ENCODE peak calls at places on chromosomes 3 and 15, in ten cellular contexts. P is tibial nerve, X is tibial artery, Z is ovary, R is K562, E is dorsolateral prefrontal cortex, I is astrocyte, N is IMR-90, Y is kidney, M is mammary epithelial cell. S is an unnamed sample.

GRCh38 chr3:164918915-164919314 is 159.4 kb downstream of the SI start:
- DNase-seq in E (no peak), R (no peak), M (no peak), P (no peak), N (no peak), Y (no peak), I (no peak), X (no peak), Z (no peak), S (no peak)

GRCh38 chr15:51576911-51577500 is 45.6 kb downstream of the DMXL2 start:
- DNase-seq in I (peak), E (no peak), P (no peak), N (peak), R (no peak), Z (no peak), X (peak), M (peak), Y (no peak), S (no peak)

GRCh38 chr3:98371186-98371585 is 17.5 kb downstream of the OR5K4 start:
- DNase-seq in P (no peak), E (no peak), R (no peak), Z (no peak), M (no peak), Y (no peak), I (no peak), X (no peak), N (no peak), S (no peak)

GRCh38 chr15:77312523-77312922 is 107.4 kb downstream of the PEAK1 start:
- DNase-seq in Z (no peak), M (peak), P (no peak), Y (no peak), N (peak), R (no peak), X (no peak), I (no peak), E (no peak), S (no peak)

GRCh38 chr3:59862686-59863085 is 812.9 kb upstream of the CFAP20DC start:
- DNase-seq in E (no peak), N (peak), Y (no peak), Z (no peak), R (peak), X (no peak), M (peak), I (peak), P (no peak), S (no peak)

GRCh38 chr3:64627471-64628321 is 60.1 kb downstream of the ADAMTS9 start:
- DNase-seq in N (peak), M (no peak), I (no peak), E (no peak), X (no peak), Z (no peak), R (no peak), P (no peak), Y (no peak), S (no peak)

GRCh38 chr15:70101459-70102113 is 3.9 kb upstream of the TLE3 start:
- DNase-seq in E (no peak), M (peak), X (no peak), N (peak), P (no peak), R (peak), I (peak), Y (no peak), Z (peak), S (no peak)

GRCh38 chr3:129045675-129046036 is 14.9 kb upstream of the GP9 start:
- DNase-seq in E (no peak), N (no peak), I (no peak), R (no peak), M (no peak), P (no peak), X (no peak), Y (no peak), Z (no peak), S (peak)

GRCh38 chr3:53259427-53260259 is 3.8 kb upstream of the TKT start:
- DNase-seq in Z (no peak), I (no peak), N (no peak), P (no peak), M (no peak), R (no peak), Y (no peak), E (no peak), X (no peak), S (no peak)

GRCh38 chr3:162295323-162295983 is 798.8 kb downstream of the OTOL1 start:
- DNase-seq in N (peak), Y (no peak), I (peak), X (no peak), Z (no peak), R (no peak), M (peak), P (no peak), E (no peak), S (no peak)

GRCh38 chr15:85116066-85116465 is 134.4 kb downstream of the PDE8A start:
- DNase-seq in M (peak), Z (no peak), N (no peak), I (no peak), P (no peak), Y (no peak), R (no peak), X (no peak), E (no peak), S (no peak)

GRCh38 chr3:33645060-33645841 is 72.8 kb downstream of the CLASP2 start:
- DNase-seq in N (peak), P (no peak), M (peak), I (peak), Z (no peak), E (no peak), R (peak), X (no peak), Y (no peak), S (no peak)

GRCh38 chr3:139312959-139313358 is 30.9 kb upstream of the MRPS22 start:
- DNase-seq in E (no peak), R (peak), P (no peak), Y (no peak), Z (no peak), N (peak), M (peak), I (peak), X (no peak), S (no peak)

GRCh38 chr3:194220776-194221735 is 85.1 kb downstream of the HES1 start:
- DNase-seq in Y (no peak), I (peak), P (no peak), M (peak), N (no peak), E (no peak), Z (no peak), R (no peak), X (no peak), S (no peak)

GRCh38 chr3:52521881-52522650 is 11.6 kb downstream of the NT5DC2 start:
- DNase-seq in Y (peak), R (no peak), P (no peak), M (no peak), E (no peak), X (no peak), Z (no peak), I (no peak), N (no peak), S (peak)

GRCh38 chr3:66182228-66182627 is 38.6 kb upstream of the SLC25A26 start:
- DNase-seq in X (no peak), Y (no peak), M (no peak), Z (no peak), R (no peak), I (no peak), E (no peak), P (no peak), N (no peak), S (no peak)

GRCh38 chr3:52281980-52282801 is 3.7 kb upstream of the WDR82 start:
- DNase-seq in Z (no peak), E (no peak), M (no peak), N (no peak), Y (no peak), P (no peak), I (no peak), R (no peak), X (no peak), S (no peak)

GRCh38 chr3:180358179-180358578 is 243.8 kb upstream of the TTC14 start:
- DNase-seq in I (peak), Y (no peak), M (peak), P (no peak), N (peak), X (no peak), R (no peak), Z (no peak), E (no peak), S (no peak)

GRCh38 chr3:110420158-110420641 is 651.4 kb upstream of the NECTIN3 start:
- DNase-seq in R (no peak), Z (no peak), I (peak), N (peak), Y (no peak), E (no peak), M (peak), P (no peak), X (no peak), S (no peak)

GRCh38 chr3:81443948-81444347 is 317.5 kb downstream of the GBE1 start:
- DNase-seq in M (peak), X (no peak), P (no peak), E (no peak), R (no peak), Y (no peak), I (peak), Z (no peak), N (peak), S (no peak)

GRCh38 chr15:50487287-50487686 is 59.2 kb downstream of the USP50 start:
- DNase-seq in R (no peak), Y (no peak), X (no peak), E (no peak), N (no peak), P (no peak), M (no peak), Z (no peak), I (no peak), S (no peak)

DNA sequence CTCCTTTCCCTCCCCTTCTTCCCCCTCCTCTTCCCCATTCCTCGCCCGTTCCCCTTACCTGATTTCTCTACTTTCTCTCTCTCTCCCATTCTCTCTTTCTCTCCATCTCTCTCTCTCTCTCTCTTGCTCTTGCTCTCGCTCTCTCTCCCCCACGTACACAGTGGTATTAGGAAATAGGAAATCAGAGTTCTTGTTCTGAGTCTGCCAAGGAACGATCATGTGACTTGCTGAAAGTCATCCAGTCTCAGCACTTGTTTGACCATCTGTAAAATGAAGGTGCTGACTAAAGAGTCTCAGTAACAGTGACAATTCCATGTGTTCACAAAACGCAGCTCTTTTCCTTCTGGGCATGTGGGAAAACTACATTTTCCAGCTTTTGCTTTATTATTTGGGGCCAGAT is 445.0 kb upstream of the TGFBR2 start:
- DNase-seq in M (no peak), N (peak), I (peak), X (peak), P (no peak), Z (no peak), R (no peak), E (no peak), Y (no peak), S (no peak)
- H3K4me3 ChIP-seq in M (no peak), N (no peak), I (no peak), X (no peak), P (no peak), Z (no peak), R (no peak), E (no peak), Y (no peak), S (no peak)

DNA sequence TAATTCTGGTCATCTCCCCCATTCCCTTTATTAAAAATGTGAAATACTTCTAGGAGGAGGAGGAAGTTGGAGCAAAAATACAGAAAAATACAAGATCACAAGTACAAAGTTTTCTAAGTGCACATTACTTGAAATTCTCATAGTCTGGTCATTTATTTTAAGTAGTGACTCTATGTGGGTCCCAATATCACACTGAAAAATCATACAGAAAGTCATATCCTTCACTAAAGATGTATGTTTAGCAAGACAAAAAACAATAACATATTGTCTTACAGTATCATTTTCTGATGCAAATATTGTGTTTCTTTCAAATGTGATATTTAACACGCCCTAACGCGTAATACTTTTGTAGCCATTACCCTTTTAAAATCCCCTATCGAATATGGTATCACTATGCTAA is 2.5 kb downstream of the ALDH1A2 start:
- DNase-seq in R (no peak), E (no peak), Z (no peak), X (no peak), Y (no peak), N (no peak), M (no peak), I (no peak), P (no peak), S (no peak)
- H3K27ac ChIP-seq in R (peak), E (no peak), Z (no peak), X (no peak), Y (no peak), N (no peak), M (no peak), I (no peak), P (no peak), S (no peak)

GRCh38 chr3:49634736-49635135 is 39.4 kb upstream of the APEH start:
- DNase-seq in R (no peak), Z (no peak), I (no peak), Y (no peak), P (no peak), M (no peak), E (no peak), X (no peak), N (no peak), S (no peak)
- TF ChIP-seq CTCF in R (no peak), Z (no peak), I (no peak), Y (no peak), P (no peak), M (no peak), E (no peak), X (no peak), N (no peak), S (no peak)

DNA sequence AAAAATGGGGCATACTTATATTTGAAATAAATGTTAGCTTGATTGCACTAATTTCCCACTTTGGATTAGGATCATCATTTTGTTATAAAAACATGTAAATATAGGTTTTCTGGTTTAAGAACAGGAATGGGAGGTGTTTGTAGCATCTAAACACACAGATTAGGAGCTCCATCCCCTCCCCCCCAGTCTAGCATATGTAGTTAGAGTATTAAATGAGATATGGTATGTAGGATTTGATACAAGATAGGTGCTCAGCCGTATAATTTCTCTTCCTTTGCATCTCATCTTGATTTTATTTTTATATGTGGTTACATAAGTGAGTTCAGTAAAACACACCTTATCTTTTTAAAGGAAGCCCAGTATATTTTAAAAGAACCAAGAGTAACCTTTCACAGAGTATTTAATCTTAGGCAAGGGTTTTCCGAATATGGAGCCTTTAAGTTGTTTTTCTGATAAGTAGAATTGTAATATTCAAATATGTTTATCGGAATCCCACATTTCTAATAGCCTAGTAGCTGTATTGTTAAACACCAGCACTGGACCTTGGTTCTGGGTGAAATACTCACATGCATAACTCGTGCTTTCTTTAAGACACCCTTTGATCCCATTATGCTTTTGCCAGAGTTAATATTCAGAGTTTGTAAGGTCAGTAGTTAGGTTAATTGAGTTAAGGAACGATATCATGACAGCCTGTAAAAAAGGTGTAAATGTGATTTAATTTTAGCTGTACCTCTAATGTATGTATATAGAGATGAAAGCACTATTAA is 2.3 kb downstream of the SLC25A36 start:
- DNase-seq in R (no peak), X (no peak), Z (no peak), E (no peak), N (no peak), M (no peak), I (no peak), P (no peak), Y (no peak), S (no peak)
- H3K4me3 ChIP-seq in R (peak), X (peak), Z (peak), E (peak), N (peak), M (peak), I (peak), P (peak), Y (peak), S (peak)

GRCh38 chr3:5022966-5023776 is 43.9 kb downstream of the BHLHE40 start:
- DNase-seq in N (peak), X (no peak), Y (peak), M (peak), P (no peak), Z (peak), I (peak), R (peak), E (peak), S (peak)

GRCh38 chr3:5021571-5022092 is 42.4 kb downstream of the BHLHE40 start:
- DNase-seq in E (no peak), P (no peak), Z (no peak), X (no peak), M (peak), Y (no peak), I (peak), N (peak), R (no peak), S (no peak)

GRCh38 chr3:5022187-5022965 is 43.1 kb downstream of the BHLHE40 start:
- DNase-seq in Y (no peak), E (no peak), Z (no peak), I (peak), M (peak), P (no peak), X (no peak), N (peak), R (no peak), S (no peak)

GRCh38 chr3:5026046-5026362 is 46.8 kb downstream of the BHLHE40 start:
- DNase-seq in M (no peak), Z (no peak), I (no peak), Y (no peak), P (no peak), N (no peak), E (no peak), R (no peak), X (no peak), S (no peak)

DNA sequence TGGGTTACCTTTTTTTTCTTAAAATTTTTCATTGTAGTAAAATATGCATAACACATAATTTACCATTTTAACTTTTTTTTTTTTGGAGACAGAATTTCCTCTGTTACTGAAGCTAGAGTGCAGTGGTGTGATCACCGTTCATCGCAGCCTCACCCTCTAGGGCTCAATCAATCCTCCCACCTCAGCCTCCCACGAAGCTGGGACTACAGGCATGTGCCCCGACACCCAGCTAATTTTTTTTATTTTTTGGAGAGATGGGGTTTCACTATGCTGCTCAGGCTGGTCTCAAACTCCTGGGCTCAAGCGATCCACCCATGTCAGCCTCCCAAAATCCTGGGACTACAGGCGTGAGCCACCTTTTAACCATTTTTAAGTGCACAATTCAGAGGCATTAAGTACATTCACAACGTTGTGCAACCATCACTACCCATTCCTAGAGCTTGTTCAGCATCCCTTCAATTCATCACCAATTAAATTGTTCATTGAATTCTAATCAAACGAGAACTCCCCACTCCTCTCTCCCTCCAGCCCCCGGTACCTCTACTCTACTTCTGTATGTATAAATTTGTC is 44.6 kb downstream of the BHLHE40 start:
- DNase-seq in N (no peak), M (no peak), P (no peak), R (no peak), I (no peak), X (no peak), Y (no peak), Z (no peak), E (no peak), S (no peak)
- H3K27ac ChIP-seq in N (peak), M (peak), P (peak), R (peak), I (peak), X (peak), Y (peak), Z (no peak), E (no peak), S (peak)

GRCh38 chr3:132722165-132723023 is at the start of gene NPHP3:
- DNase-seq in X (peak), Y (peak), I (peak), E (peak), Z (peak), N (peak), M (peak), P (peak), R (peak), S (peak)

GRCh38 chr3:132723024-132723462 is 834 bp upstream of the NPHP3 start:
- DNase-seq in E (no peak), Y (no peak), X (no peak), P (no peak), Z (no peak), R (no peak), N (no peak), M (no peak), I (peak), S (no peak)

GRCh38 chr3:132723551-132723950 is 1.3 kb upstream of the NPHP3 start:
- DNase-seq in P (no peak), Z (no peak), E (no peak), I (no peak), Y (no peak), R (no peak), M (no peak), X (no peak), N (peak), S (no peak)

GRCh38 chr3:132726341-132726823 is 4.2 kb upstream of the NPHP3 start:
- DNase-seq in P (no peak), X (no peak), Z (no peak), I (no peak), E (no peak), Y (no peak), N (peak), R (peak), M (peak), S (no peak)

DNA sequence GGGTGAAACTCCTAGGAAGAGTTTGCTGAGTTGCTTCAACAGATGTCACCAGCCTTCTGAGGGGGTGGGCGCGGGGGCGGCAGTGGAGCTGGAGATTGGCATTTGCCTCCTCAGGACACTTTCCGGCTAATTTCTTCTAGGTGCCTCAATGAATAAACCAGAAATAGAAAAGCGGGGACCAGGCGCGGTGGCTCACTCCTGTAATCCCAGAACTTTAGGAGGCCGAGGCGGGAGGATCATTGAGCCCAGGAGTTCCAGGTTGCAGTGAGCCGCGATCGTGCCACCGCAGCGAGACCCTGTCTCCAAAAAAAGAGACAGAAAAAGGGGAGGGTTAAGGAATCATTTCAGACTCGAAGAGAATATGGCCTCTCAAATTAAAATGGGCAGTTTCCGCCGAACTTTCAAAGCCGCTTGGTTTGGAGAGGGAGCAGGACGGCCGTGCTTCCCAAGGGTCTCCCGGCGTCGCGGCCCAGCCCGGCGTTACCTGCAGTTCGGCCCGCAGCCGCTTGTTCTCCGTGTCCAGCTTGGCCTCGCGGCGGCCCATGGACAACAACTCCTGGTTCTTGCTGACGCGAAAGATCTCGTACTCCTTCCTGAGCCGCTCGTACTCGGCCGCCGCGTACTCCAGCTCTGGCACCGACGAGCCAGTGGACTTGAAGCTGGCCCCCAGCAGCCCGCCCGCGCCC is 587 bp downstream of the NPHP3 start:
- DNase-seq in I (peak), N (peak), X (peak), Z (no peak), P (peak), E (peak), Y (peak), R (no peak), M (peak), S (peak)
- TF ChIP-seq CTCF in I (no peak), N (peak), X (peak), Z (no peak), P (no peak), E (peak), Y (peak), R (no peak), M (peak), S (peak)